ENCODE peak calls at places on chromosomes 2 and 18, in six cellular contexts. J is HCT116, E is tibial nerve, D is heart left ventricle, Q is Peyer's patch, H is endothelial cell of umbilical vein. I is an unnamed sample. For H3K4me1, the result is how much of the 10 kb centered on the place peaks cover.

GRCh38 chr2:171687287-171688128 is at the start of gene DYNC1I2:
- DNase-seq in J (peak), E (peak), D (peak), Q (peak), H (peak), I (peak)

GRCh38 chr2:83051538-83052192 is 1407.4 kb downstream of the SUCLG1 start:
- DNase-seq in J (no peak), E (no peak), D (no peak), Q (no peak), H (peak), I (no peak)

GRCh38 chr18:79511671-79512301 is 116.1 kb downstream of the NFATC1 start:
- DNase-seq in J (no peak), E (peak), D (no peak), Q (peak), H (no peak), I (peak)

GRCh38 chr2:76953733-76954347 is 568.3 kb downstream of the LRRTM4 start:
- DNase-seq in J (no peak), E (no peak), D (peak), Q (no peak), H (peak), I (peak)

GRCh38 chr2:169042856-169043255 is 11.7 kb upstream of the ABCB11 start:
- DNase-seq in J (no peak), E (no peak), D (no peak), Q (no peak), H (no peak), I (no peak)

GRCh38 chr2:174952607-174953006 is 52.6 kb downstream of the CHN1 start:
- DNase-seq in J (no peak), E (no peak), D (no peak), Q (no peak), H (peak), I (no peak)

GRCh38 chr2:85583667-85584353 is 421 bp upstream of the VAMP5 start:
- DNase-seq in J (no peak), E (no peak), D (no peak), Q (peak), H (no peak), I (no peak)

GRCh38 chr2:71713581-71714580 is 260.5 kb downstream of the DYSF start:
- DNase-seq in J (no peak), E (no peak), D (no peak), Q (no peak), H (no peak), I (no peak)

GRCh38 chr18:49874238-49874637 is 60.9 kb upstream of the ACAA2 start:
- DNase-seq in J (no peak), E (no peak), D (no peak), Q (no peak), H (no peak), I (no peak)

GRCh38 chr18:58536534-58537271 is 92.2 kb downstream of the ALPK2 start:
- DNase-seq in J (no peak), E (no peak), D (no peak), Q (peak), H (no peak), I (no peak)

GRCh38 chr18:36284671-36285295 is 12.7 kb upstream of the FHOD3 start:
- DNase-seq in J (peak), E (no peak), D (no peak), Q (peak), H (peak), I (peak)

GRCh38 chr2:16398487-16399043 is 267.1 kb downstream of the CYRIA start:
- DNase-seq in J (no peak), E (no peak), D (no peak), Q (no peak), H (no peak), I (no peak)

GRCh38 chr18:22324191-22325131 is 93.3 kb downstream of the CTAGE1 start:
- DNase-seq in J (no peak), E (no peak), D (peak), Q (no peak), H (peak), I (peak)

GRCh38 chr2:66270247-66270646 is 164.7 kb upstream of the MEIS1 start:
- DNase-seq in J (no peak), E (no peak), D (no peak), Q (no peak), H (no peak), I (no peak)

GRCh38 chr2:43764086-43764710 is 9.6 kb upstream of the DYNC2LI1 start:
- DNase-seq in J (no peak), E (no peak), D (no peak), Q (no peak), H (no peak), I (no peak)

GRCh38 chr2:223054193-223054781 is 2.3 kb downstream of the KCNE4 start:
- DNase-seq in J (no peak), E (peak), D (peak), Q (no peak), H (no peak), I (no peak)

GRCh38 chr2:134207589-134208209 is 46.2 kb upstream of the MGAT5 start:
- DNase-seq in J (peak), E (peak), D (peak), Q (peak), H (peak), I (peak)

GRCh38 chr18:13530879-13531387 is 195.4 kb downstream of the FAM210A start:
- DNase-seq in J (peak), E (peak), D (peak), Q (peak), H (peak), I (peak)

GRCh38 chr2:10498525-10499274 is 50.6 kb upstream of the ODC1 start:
- DNase-seq in J (no peak), E (no peak), D (no peak), Q (peak), H (no peak), I (no peak)

GRCh38 chr2:43180901-43181300 is 45.5 kb downstream of the ZFP36L2 start:
- DNase-seq in J (no peak), E (no peak), D (no peak), Q (no peak), H (no peak), I (no peak)

GRCh38 chr18:46660955-46661749 is 4.1 kb upstream of the LOXHD1 start:
- DNase-seq in J (no peak), E (no peak), D (no peak), Q (no peak), H (peak), I (no peak)

DNA sequence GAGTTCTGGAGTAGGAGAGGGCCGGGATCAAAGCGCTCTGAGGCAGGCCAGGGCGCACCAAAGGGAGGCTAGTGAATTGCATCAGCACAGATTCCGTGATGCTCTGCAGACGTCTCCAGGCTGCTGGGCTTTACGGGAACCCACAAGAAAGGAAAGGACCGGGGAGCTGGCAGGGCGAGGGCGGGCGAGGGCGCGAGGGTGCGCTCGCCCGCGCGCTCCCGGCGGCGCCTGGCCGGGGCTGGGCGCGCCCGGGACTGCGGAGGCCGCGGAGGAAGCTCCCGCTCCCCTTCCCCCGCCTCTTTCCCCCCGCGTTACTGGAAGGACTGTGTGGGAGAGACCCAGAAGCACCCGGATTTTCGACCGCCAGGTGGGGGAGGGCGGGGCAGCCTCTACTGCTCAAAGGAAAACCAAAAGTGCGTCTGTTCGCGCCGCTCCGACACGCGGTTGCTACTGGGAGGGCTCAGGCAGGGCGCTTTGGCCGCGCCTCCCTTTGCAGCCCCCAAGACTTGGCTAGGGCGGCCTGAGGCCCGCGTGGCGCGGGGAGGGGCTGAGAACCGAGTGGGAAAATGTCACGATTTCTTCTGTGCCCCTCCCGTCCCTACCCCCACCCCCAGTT is 2.3 kb upstream of the FOSL2 start:
- DNase-seq in J (peak), E (peak), D (peak), Q (peak), H (peak), I (peak)
- TF ChIP-seq POLR2A in J (no peak), E (peak), D (peak), Q (no peak), H (peak), I (peak)

DNA sequence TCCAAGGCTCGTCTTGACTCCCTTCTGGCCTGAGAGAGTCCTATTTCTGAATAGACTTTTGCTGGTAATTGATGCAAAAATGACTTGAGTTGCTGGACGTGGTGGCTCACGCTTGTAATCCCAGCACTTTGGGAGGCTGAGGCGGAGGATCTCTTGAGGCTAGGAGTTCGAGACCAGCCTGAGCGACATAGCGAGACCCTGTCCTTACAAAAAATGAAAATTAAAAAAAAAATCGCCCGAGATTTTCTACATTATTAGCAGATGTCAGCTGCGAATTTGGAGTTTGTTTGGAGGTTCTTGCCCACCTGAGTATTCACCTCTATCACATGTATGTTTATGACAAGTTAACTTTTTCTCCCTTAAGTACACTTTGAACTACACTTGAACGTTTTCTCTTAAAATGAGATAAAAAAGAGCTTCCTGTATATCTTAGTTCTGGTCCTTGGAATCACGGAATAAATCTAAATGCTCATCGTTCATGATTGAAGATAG is 471 bp upstream of the C2orf42 start:
- DNase-seq in J (no peak), E (no peak), D (no peak), Q (no peak), H (no peak), I (no peak)
- H3K4me3 ChIP-seq in J (peak), E (peak), D (peak), Q (peak), H (no peak), I (no peak)

GRCh38 chr2:234676109-234676858 is 179.4 kb upstream of the ARL4C start:
- DNase-seq in J (no peak), E (no peak), D (no peak), Q (no peak), H (no peak), I (peak)
- H3K4me1 ChIP-seq in J (half or more), E (under half), D (under half), Q (under half), H (under half), I (under half)

DNA sequence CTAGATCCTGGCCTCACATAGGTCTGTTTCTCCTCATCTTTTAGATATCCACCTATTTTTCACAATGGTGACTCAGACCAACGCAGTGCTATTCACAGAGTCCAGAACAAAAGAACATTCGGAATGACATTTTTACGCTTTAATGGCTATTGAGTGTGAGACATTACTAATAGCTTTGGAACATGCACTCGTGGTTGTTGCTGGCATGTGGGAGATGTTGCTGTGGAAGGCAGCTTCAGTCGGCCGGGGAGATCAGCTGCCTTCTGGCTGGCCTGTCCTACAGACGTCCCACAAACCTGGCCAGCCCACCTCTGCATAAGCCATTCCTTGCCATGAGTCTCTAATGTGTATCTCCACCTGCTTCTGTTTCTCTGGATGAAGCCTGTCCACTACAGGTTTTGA is 3.4 kb downstream of the MBP start:
- DNase-seq in J (no peak), E (no peak), D (no peak), Q (no peak), H (no peak), I (no peak)
- TF ChIP-seq POLR2A in J (no peak), E (no peak), D (no peak), Q (no peak), H (no peak), I (peak)

GRCh38 chr2:50291535-50291934 is 740.4 kb downstream of the NRXN1 start:
- DNase-seq in J (no peak), E (no peak), D (no peak), Q (no peak), H (no peak), I (no peak)
- H3K4me3 ChIP-seq in J (no peak), E (no peak), D (no peak), Q (no peak), H (no peak), I (no peak)

GRCh38 chr2:202639233-202639632 is 4.5 kb downstream of the FAM117B start:
- DNase-seq in J (no peak), E (no peak), D (no peak), Q (no peak), H (no peak), I (no peak)
- H3K4me1 ChIP-seq in J (under half), E (under half), D (under half), Q (under half), H (under half), I (under half)

GRCh38 chr2:64698668-64699444 is 45.1 kb upstream of the SERTAD2 start:
- DNase-seq in J (peak), E (no peak), D (no peak), Q (no peak), H (peak), I (no peak)
- TF ChIP-seq POLR2A in J (no peak), E (no peak), D (no peak), Q (no peak), H (no peak), I (no peak)

DNA sequence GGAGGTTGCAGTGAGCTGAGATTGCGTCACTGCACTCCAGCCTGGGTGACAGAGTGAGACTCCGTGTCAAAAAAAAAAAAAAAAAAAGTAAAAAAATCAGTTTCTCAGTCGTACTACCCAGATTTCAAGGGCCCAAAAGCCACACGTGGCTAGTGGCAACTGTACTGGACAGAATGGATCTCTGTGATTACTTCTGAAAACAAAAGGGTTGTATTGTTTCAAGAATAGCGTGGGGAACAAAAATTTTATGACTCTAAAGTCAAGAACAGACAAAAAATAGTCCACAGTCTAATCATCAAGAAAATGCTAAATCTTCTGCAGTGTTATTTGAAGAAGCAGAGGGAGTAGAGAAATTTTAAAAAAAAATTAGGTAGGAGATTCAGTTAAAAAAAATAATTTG is 61.6 kb downstream of the CABYR start:
- DNase-seq in J (no peak), E (no peak), D (no peak), Q (no peak), H (no peak), I (no peak)
- H3K4me3 ChIP-seq in J (no peak), E (no peak), D (no peak), Q (no peak), H (no peak), I (no peak)

GRCh38 chr2:238099709-238100048 is 461 bp upstream of the ESPNL start:
- DNase-seq in J (no peak), E (peak), D (no peak), Q (peak), H (no peak), I (peak)
- H3K4me1 ChIP-seq in J (under half), E (under half), D (under half), Q (under half), H (under half), I (under half)

I was measured in body of pancreas.